ENCODE peak calls at places on chromosome 16, in five cellular contexts. One of them, this sample, is unnamed.

GRCh38 chr16:72427786-72428480 is 256.0 kb upstream of the PMFBP1 start:
- DNase-seq in activated naive CD4-positive, alpha-beta T cell treated with anti-CD3 and anti-CD28 coated beads for 36 hours: no peak
- DNase-seq in activated T-cell treated with anti-CD3 and anti-CD28 coated beads, Interleukin-2, amount 50 U/mL, for 72 hours: no peak
- DNase-seq in fibroblast of mammary gland: no peak
- DNase-seq in AG08396: no peak
- DNase-seq in this sample: no peak

GRCh38 chr16:15811778-15812750 is 44.8 kb downstream of the MYH11 start:
- DNase-seq in fibroblast of mammary gland: peak
- DNase-seq in AG08396: peak
- DNase-seq in activated naive CD4-positive, alpha-beta T cell treated with anti-CD3 and anti-CD28 coated beads for 36 hours: no peak
- DNase-seq in activated T-cell treated with anti-CD3 and anti-CD28 coated beads, Interleukin-2, amount 50 U/mL, for 72 hours: no peak
- DNase-seq in this sample: no peak

GRCh38 chr16:58515871-58516767 is 802 bp downstream of the SETD6 start:
- DNase-seq in fibroblast of mammary gland: no peak
- DNase-seq in AG08396: no peak
- DNase-seq in activated naive CD4-positive, alpha-beta T cell treated with anti-CD3 and anti-CD28 coated beads for 36 hours: peak
- DNase-seq in activated T-cell treated with anti-CD3 and anti-CD28 coated beads, Interleukin-2, amount 50 U/mL, for 72 hours: peak
- DNase-seq in this sample: peak

GRCh38 chr16:81996664-81997529 is 14.4 kb downstream of the SDR42E1 start:
- DNase-seq in fibroblast of mammary gland: peak
- DNase-seq in activated naive CD4-positive, alpha-beta T cell treated with anti-CD3 and anti-CD28 coated beads for 36 hours: no peak
- DNase-seq in activated T-cell treated with anti-CD3 and anti-CD28 coated beads, Interleukin-2, amount 50 U/mL, for 72 hours: no peak
- DNase-seq in AG08396: peak
- DNase-seq in this sample: no peak

GRCh38 chr16:54140057-54140787 is 146.4 kb downstream of the IRX3 start:
- DNase-seq in AG08396: no peak
- DNase-seq in activated T-cell treated with anti-CD3 and anti-CD28 coated beads, Interleukin-2, amount 50 U/mL, for 72 hours: no peak
- DNase-seq in fibroblast of mammary gland: no peak
- DNase-seq in activated naive CD4-positive, alpha-beta T cell treated with anti-CD3 and anti-CD28 coated beads for 36 hours: no peak
- DNase-seq in this sample: no peak

GRCh38 chr16:89089142-89089541 is 4.5 kb upstream of the ACSF3 start:
- DNase-seq in AG08396: no peak
- DNase-seq in activated naive CD4-positive, alpha-beta T cell treated with anti-CD3 and anti-CD28 coated beads for 36 hours: no peak
- DNase-seq in fibroblast of mammary gland: no peak
- DNase-seq in activated T-cell treated with anti-CD3 and anti-CD28 coated beads, Interleukin-2, amount 50 U/mL, for 72 hours: no peak
- DNase-seq in this sample: no peak

GRCh38 chr16:4693956-4694663 is 748 bp downstream of the NUDT16L1 start:
- DNase-seq in activated naive CD4-positive, alpha-beta T cell treated with anti-CD3 and anti-CD28 coated beads for 36 hours: no peak
- DNase-seq in AG08396: peak
- DNase-seq in fibroblast of mammary gland: peak
- DNase-seq in activated T-cell treated with anti-CD3 and anti-CD28 coated beads, Interleukin-2, amount 50 U/mL, for 72 hours: peak
- DNase-seq in this sample: peak

GRCh38 chr16:88500255-88500661 is 47.2 kb downstream of the ZFPM1 start:
- DNase-seq in activated naive CD4-positive, alpha-beta T cell treated with anti-CD3 and anti-CD28 coated beads for 36 hours: no peak
- DNase-seq in activated T-cell treated with anti-CD3 and anti-CD28 coated beads, Interleukin-2, amount 50 U/mL, for 72 hours: no peak
- DNase-seq in fibroblast of mammary gland: no peak
- DNase-seq in AG08396: no peak
- DNase-seq in this sample: no peak

GRCh38 chr16:86059253-86060171 is 160.6 kb downstream of the IRF8 start:
- DNase-seq in AG08396: no peak
- DNase-seq in activated T-cell treated with anti-CD3 and anti-CD28 coated beads, Interleukin-2, amount 50 U/mL, for 72 hours: no peak
- DNase-seq in fibroblast of mammary gland: no peak
- DNase-seq in activated naive CD4-positive, alpha-beta T cell treated with anti-CD3 and anti-CD28 coated beads for 36 hours: no peak
- DNase-seq in this sample: no peak

GRCh38 chr16:48014349-48015135 is 141.3 kb downstream of the ABCC12 start:
- DNase-seq in activated naive CD4-positive, alpha-beta T cell treated with anti-CD3 and anti-CD28 coated beads for 36 hours: no peak
- DNase-seq in activated T-cell treated with anti-CD3 and anti-CD28 coated beads, Interleukin-2, amount 50 U/mL, for 72 hours: no peak
- DNase-seq in AG08396: peak
- DNase-seq in fibroblast of mammary gland: peak
- DNase-seq in this sample: no peak

GRCh38 chr16:57679016-57679415 is 10.9 kb downstream of the ADGRG3 start:
- DNase-seq in activated naive CD4-positive, alpha-beta T cell treated with anti-CD3 and anti-CD28 coated beads for 36 hours: no peak
- DNase-seq in AG08396: no peak
- DNase-seq in fibroblast of mammary gland: no peak
- DNase-seq in activated T-cell treated with anti-CD3 and anti-CD28 coated beads, Interleukin-2, amount 50 U/mL, for 72 hours: no peak
- DNase-seq in this sample: no peak

GRCh38 chr16:67679935-67680897 is 13.6 kb downstream of the C16orf86 start:
- DNase-seq in fibroblast of mammary gland: no peak
- DNase-seq in activated naive CD4-positive, alpha-beta T cell treated with anti-CD3 and anti-CD28 coated beads for 36 hours: no peak
- DNase-seq in AG08396: no peak
- DNase-seq in activated T-cell treated with anti-CD3 and anti-CD28 coated beads, Interleukin-2, amount 50 U/mL, for 72 hours: no peak
- DNase-seq in this sample: no peak

GRCh38 chr16:81688182-81688581 is 90.9 kb upstream of the PLCG2 start:
- DNase-seq in activated naive CD4-positive, alpha-beta T cell treated with anti-CD3 and anti-CD28 coated beads for 36 hours: peak
- DNase-seq in AG08396: no peak
- DNase-seq in activated T-cell treated with anti-CD3 and anti-CD28 coated beads, Interleukin-2, amount 50 U/mL, for 72 hours: peak
- DNase-seq in fibroblast of mammary gland: no peak
- DNase-seq in this sample: peak

GRCh38 chr16:76819517-76819916 is 371.5 kb upstream of the MON1B start:
- DNase-seq in AG08396: no peak
- DNase-seq in activated naive CD4-positive, alpha-beta T cell treated with anti-CD3 and anti-CD28 coated beads for 36 hours: no peak
- DNase-seq in fibroblast of mammary gland: no peak
- DNase-seq in activated T-cell treated with anti-CD3 and anti-CD28 coated beads, Interleukin-2, amount 50 U/mL, for 72 hours: no peak
- DNase-seq in this sample: no peak

GRCh38 chr16:76081936-76082335 is 195.3 kb upstream of the CNTNAP4 start:
- DNase-seq in activated T-cell treated with anti-CD3 and anti-CD28 coated beads, Interleukin-2, amount 50 U/mL, for 72 hours: no peak
- DNase-seq in AG08396: no peak
- DNase-seq in fibroblast of mammary gland: peak
- DNase-seq in activated naive CD4-positive, alpha-beta T cell treated with anti-CD3 and anti-CD28 coated beads for 36 hours: no peak
- DNase-seq in this sample: no peak

GRCh38 chr16:58036943-58037342 is 11.4 kb downstream of the MMP15 start:
- DNase-seq in activated naive CD4-positive, alpha-beta T cell treated with anti-CD3 and anti-CD28 coated beads for 36 hours: no peak
- DNase-seq in fibroblast of mammary gland: no peak
- DNase-seq in activated T-cell treated with anti-CD3 and anti-CD28 coated beads, Interleukin-2, amount 50 U/mL, for 72 hours: no peak
- DNase-seq in AG08396: no peak
- DNase-seq in this sample: no peak

GRCh38 chr16:83095926-83096692 is 469.3 kb downstream of the CDH13 start:
- DNase-seq in activated naive CD4-positive, alpha-beta T cell treated with anti-CD3 and anti-CD28 coated beads for 36 hours: no peak
- DNase-seq in fibroblast of mammary gland: peak
- DNase-seq in activated T-cell treated with anti-CD3 and anti-CD28 coated beads, Interleukin-2, amount 50 U/mL, for 72 hours: no peak
- DNase-seq in AG08396: peak
- DNase-seq in this sample: no peak

This sample was measured in activated CD4-positive, alpha-beta T cell treated with anti-CD3 and anti-CD28 coated beads, Interleukin-2, amount 10 ng/mL, durations not matched to agents 24 days and 14 days.